ENCODE peak calls at places on chromosomes 7 and 10, in seven cellular contexts. O is tibial nerve, C is cardiac fibroblast, K is RWPE2, F is AG04449, A is mammary epithelial cell, U is spleen. V is an unnamed sample.
A peak's percentile ranks its signal among the peaks of the same experiment; 100 is the strongest.

GRCh38 chr7:99094369-99094768 is 49.5 kb downstream of the SMURF1 start:
- DNase-seq in U (no peak), A (no peak), K (no peak), O (no peak), C (no peak), F (no peak), V (no peak)

GRCh38 chr10:81248846-81249245 is 626.1 kb upstream of the NRG3 start:
- DNase-seq in K (no peak), U (no peak), F (no peak), O (no peak), A (no peak), C (no peak), V (no peak)

GRCh38 chr7:142338633-142339501 is 81.0 kb upstream of the PRSS58 start:
- DNase-seq in A (no peak), O (no peak), F (no peak), U (no peak), C (peak; percentile 9), K (no peak), V (no peak)

GRCh38 chr10:69911571-69912528 is 110.1 kb downstream of the COL13A1 start:
- DNase-seq in F (no peak), U (no peak), A (no peak), O (no peak), K (no peak), C (peak; percentile 26), V (no peak)

GRCh38 chr10:121436630-121437311 is 161.5 kb downstream of the FGFR2 start:
- DNase-seq in O (no peak), F (no peak), U (no peak), K (no peak), C (no peak), A (no peak), V (no peak)

GRCh38 chr10:58641708-58642107 is 129.0 kb downstream of the BICC1 start:
- DNase-seq in O (no peak), U (no peak), A (peak; percentile 75), F (no peak), C (peak; percentile 96), K (no peak), V (no peak)

GRCh38 chr7:34317039-34317438 is 341.0 kb upstream of the NPSR1 start:
- DNase-seq in F (no peak), C (no peak), O (no peak), A (no peak), U (no peak), K (no peak), V (no peak)

GRCh38 chr10:10207538-10207937 is 810.1 kb upstream of the CELF2 start:
- DNase-seq in C (no peak), F (no peak), A (no peak), U (no peak), K (no peak), O (no peak), V (no peak)

GRCh38 chr7:7352845-7353244 is 170.5 kb downstream of the C1GALT1 start:
- DNase-seq in K (no peak), O (no peak), U (no peak), C (peak; percentile 4), F (no peak), A (peak; percentile 78), V (no peak)
- TF ChIP-seq CTCF in K (peak; percentile 23), O (no peak), U (no peak), C (no peak), F (no peak), A (peak; percentile 73), V (no peak)

GRCh38 chr7:30683839-30684238 is 1.6 kb upstream of the CRHR2 start:
- DNase-seq in K (no peak), C (no peak), A (no peak), U (no peak), O (no peak), F (no peak), V (no peak)

GRCh38 chr7:30688718-30689221 is 6.5 kb upstream of the CRHR2 start:
- DNase-seq in U (no peak), O (no peak), K (no peak), C (no peak), A (no peak), F (no peak), V (no peak)

GRCh38 chr7:30690011-30690410 is 7.8 kb upstream of the CRHR2 start:
- DNase-seq in C (no peak), A (no peak), O (no peak), K (no peak), U (no peak), F (no peak), V (no peak)

GRCh38 chr7:30684351-30684750 is 2.1 kb upstream of the CRHR2 start:
- DNase-seq in O (no peak), C (no peak), A (no peak), K (no peak), U (no peak), F (no peak), V (no peak)

DNA sequence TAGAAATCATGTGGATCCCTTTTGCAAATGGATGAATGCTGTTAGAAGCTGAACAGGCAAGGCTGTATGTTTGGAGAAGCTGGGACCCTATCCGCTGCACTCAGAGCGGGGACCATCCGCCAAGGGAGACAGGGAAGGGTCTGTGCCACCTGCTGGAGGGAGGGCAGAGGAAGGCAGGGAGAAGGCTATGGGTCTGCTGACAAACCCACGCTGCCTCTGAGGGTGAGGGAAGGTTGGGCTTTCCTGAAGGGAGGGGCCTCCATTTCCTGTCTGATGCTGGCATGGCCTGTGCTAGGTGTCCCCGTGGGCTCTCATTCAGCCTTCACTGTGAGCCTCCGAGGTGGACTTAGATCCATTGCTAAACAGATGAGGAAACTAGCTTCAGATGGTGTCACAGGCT is 5.3 kb upstream of the CRHR2 start:
- DNase-seq in U (no peak), K (no peak), A (no peak), F (no peak), C (no peak), O (no peak), V (no peak)
- TF ChIP-seq CTCF in U (no peak), K (no peak), A (no peak), F (no peak), C (no peak), O (no peak), V (no peak)

DNA sequence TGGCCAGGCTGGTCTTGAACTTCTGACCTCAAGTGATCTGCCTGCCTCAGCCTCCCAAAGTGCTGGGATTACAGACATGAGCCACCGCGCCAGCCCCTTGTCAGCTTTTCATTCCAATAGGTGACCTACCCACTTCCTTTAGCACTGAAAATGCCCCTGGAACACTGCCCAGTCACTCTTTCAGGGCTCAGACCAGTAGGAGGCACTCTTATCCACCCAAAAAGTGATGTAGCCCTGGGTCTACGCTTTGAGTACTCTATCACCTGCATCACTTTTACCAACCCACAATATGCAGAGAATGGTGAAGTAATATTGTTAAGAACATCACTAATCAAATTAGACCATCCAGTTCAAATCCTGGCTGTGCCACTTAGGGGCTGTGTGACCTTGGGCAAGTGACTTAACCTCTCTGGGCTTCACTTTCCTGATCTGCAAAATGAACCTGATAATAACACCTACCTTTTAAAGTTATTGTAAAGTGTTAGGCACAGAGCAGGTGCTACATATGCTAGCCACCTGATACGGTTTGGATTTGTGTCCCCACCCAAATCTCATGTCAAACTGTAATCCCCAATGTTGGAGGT is 5.2 kb downstream of the CALN1 start:
- DNase-seq in U (no peak), F (no peak), O (no peak), K (no peak), A (no peak), C (no peak), V (no peak)
- TF ChIP-seq CTCF in U (no peak), F (no peak), O (no peak), K (no peak), A (no peak), C (no peak), V (no peak)

DNA sequence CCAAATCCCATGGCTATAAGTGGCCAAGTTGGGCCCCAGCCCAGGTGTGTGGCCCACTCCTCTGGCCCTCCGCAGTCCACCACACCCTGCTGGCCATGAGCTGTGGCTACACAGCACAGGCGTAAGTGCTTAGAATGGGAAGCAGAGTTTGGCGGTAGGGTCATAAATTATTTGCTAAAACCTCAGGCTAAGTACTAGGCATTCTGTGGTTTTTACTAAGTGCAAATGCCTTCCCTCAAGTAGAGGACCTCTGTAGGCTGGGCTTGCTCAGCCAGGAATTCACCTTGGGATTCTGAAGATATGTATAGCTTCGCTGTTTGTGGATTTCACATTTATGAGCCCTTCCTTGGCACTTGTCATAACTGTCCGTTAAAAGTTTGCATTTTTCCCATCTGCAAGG is 44.8 kb upstream of the LOXL4 start:
- DNase-seq in C (no peak), K (no peak), U (no peak), A (no peak), O (no peak), F (no peak), V (no peak)
- TF ChIP-seq CTCF in C (no peak), K (no peak), U (no peak), A (no peak), O (no peak), F (no peak), V (no peak)

DNA sequence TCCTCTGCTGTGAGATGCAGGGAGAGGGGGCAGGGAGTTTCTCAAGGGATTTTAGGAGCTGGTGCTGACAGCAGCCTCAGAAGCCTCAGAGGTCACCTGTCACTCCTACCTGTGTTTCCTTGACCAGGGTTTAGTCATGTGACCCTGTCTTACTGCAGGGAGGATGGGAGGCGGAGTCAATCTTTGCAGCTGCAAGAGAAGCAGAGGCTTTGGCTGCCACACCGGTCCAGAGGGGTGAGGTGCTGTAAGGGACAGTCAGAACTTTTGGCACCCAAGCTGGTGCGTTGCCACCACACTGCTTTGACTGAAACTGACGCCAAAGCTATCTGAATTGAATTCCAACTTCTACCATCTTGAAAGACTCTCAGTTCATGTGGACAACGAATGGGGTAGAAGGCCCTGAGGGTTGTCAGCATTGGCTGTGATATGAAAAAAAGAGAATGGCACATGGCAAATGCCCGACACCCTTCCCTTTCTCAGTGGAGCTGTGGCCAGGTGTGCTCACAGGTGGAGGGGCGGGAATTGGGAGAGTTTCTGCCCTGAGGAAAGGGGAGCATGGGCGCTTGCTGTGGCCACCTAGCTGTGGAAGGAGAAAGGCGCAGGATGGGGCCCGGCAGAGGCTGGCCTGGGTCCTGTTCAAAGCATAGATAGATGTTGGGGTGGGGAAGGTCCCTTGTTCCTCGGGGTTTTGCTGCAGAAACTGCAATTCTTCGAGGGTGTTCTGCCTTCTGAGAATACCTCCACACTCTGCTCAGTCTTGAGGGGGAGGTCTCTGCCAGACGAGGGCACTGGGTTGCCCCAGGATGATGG is 69.3 kb downstream of the ARHGAP22 start:
- DNase-seq in C (no peak), K (no peak), O (no peak), U (peak; percentile 57), A (no peak), F (no peak), V (no peak)
- TF ChIP-seq CTCF in C (peak; percentile 15), K (no peak), O (no peak), U (no peak), A (peak; percentile 30), F (no peak), V (no peak)

GRCh38 chr10:44689368-44689767 is 221.8 kb upstream of the TMEM72 start:
- DNase-seq in U (no peak), C (peak; percentile 38), A (no peak), K (no peak), O (no peak), F (no peak), V (no peak)
- TF ChIP-seq CTCF in U (no peak), C (peak; percentile 48), A (no peak), K (no peak), O (no peak), F (peak; percentile 54), V (peak; percentile 56)

V was measured in chondrocyte.